ENCODE peak calls at places on chromosomes 11 and 22, in eight cellular contexts. One of them, this sample, is unnamed.

GRCh38 chr22:37676691-37677627 is 1.5 kb downstream of the LGALS1 start:
- DNase-seq in astrocyte of the cerebellum: peak
- DNase-seq in gastrocnemius medialis: peak
- DNase-seq in GM23338: peak
- DNase-seq in choroid plexus epithelial cell: peak
- DNase-seq in psoas muscle: peak
- DNase-seq in HCT116: peak
- DNase-seq in lung: peak
- DNase-seq in this sample: peak

GRCh38 chr11:34317666-34318065 is 40.1 kb downstream of the ABTB2 start:
- DNase-seq in GM23338: no peak
- DNase-seq in gastrocnemius medialis: no peak
- DNase-seq in lung: no peak
- DNase-seq in HCT116: no peak
- DNase-seq in choroid plexus epithelial cell: no peak
- DNase-seq in psoas muscle: no peak
- DNase-seq in astrocyte of the cerebellum: no peak
- DNase-seq in this sample: no peak

GRCh38 chr11:10457901-10458300 is 2.8 kb downstream of the AMPD3 start:
- DNase-seq in GM23338: no peak
- DNase-seq in psoas muscle: no peak
- DNase-seq in choroid plexus epithelial cell: no peak
- DNase-seq in gastrocnemius medialis: no peak
- DNase-seq in HCT116: no peak
- DNase-seq in astrocyte of the cerebellum: no peak
- DNase-seq in lung: no peak
- DNase-seq in this sample: no peak

GRCh38 chr22:37581534-37581933 is 1.6 kb upstream of the LGALS2 start:
- DNase-seq in choroid plexus epithelial cell: no peak
- DNase-seq in HCT116: no peak
- DNase-seq in psoas muscle: peak
- DNase-seq in GM23338: no peak
- DNase-seq in astrocyte of the cerebellum: no peak
- DNase-seq in gastrocnemius medialis: no peak
- DNase-seq in lung: peak
- DNase-seq in this sample: no peak

GRCh38 chr11:41971592-41971991 is 512.1 kb upstream of the LRRC4C start:
- DNase-seq in gastrocnemius medialis: no peak
- DNase-seq in HCT116: no peak
- DNase-seq in lung: no peak
- DNase-seq in psoas muscle: no peak
- DNase-seq in astrocyte of the cerebellum: no peak
- DNase-seq in GM23338: no peak
- DNase-seq in choroid plexus epithelial cell: no peak
- DNase-seq in this sample: no peak

GRCh38 chr11:33949201-33949913 is 57.5 kb upstream of the LMO2 start:
- DNase-seq in GM23338: no peak
- DNase-seq in lung: no peak
- DNase-seq in HCT116: no peak
- DNase-seq in gastrocnemius medialis: no peak
- DNase-seq in psoas muscle: no peak
- DNase-seq in choroid plexus epithelial cell: no peak
- DNase-seq in astrocyte of the cerebellum: no peak
- DNase-seq in this sample: no peak

GRCh38 chr11:69646493-69647201 is 5.7 kb downstream of the CCND1 start:
- DNase-seq in GM23338: no peak
- DNase-seq in astrocyte of the cerebellum: no peak
- DNase-seq in choroid plexus epithelial cell: no peak
- DNase-seq in HCT116: no peak
- DNase-seq in gastrocnemius medialis: no peak
- DNase-seq in lung: no peak
- DNase-seq in psoas muscle: no peak
- DNase-seq in this sample: no peak

GRCh38 chr11:13535819-13536218 is 40.0 kb upstream of the PTH start:
- DNase-seq in choroid plexus epithelial cell: peak
- DNase-seq in astrocyte of the cerebellum: no peak
- DNase-seq in HCT116: peak
- DNase-seq in lung: no peak
- DNase-seq in psoas muscle: no peak
- DNase-seq in gastrocnemius medialis: no peak
- DNase-seq in GM23338: peak
- DNase-seq in this sample: no peak

GRCh38 chr22:23496445-23496833 is 83.7 kb downstream of the IGLL1 start:
- DNase-seq in GM23338: no peak
- DNase-seq in lung: no peak
- DNase-seq in HCT116: no peak
- DNase-seq in gastrocnemius medialis: no peak
- DNase-seq in astrocyte of the cerebellum: no peak
- DNase-seq in choroid plexus epithelial cell: no peak
- DNase-seq in psoas muscle: no peak
- DNase-seq in this sample: no peak

GRCh38 chr11:12087075-12087775 is 23.2 kb upstream of the MICAL2 start:
- DNase-seq in psoas muscle: peak
- DNase-seq in choroid plexus epithelial cell: peak
- DNase-seq in gastrocnemius medialis: no peak
- DNase-seq in GM23338: peak
- DNase-seq in lung: no peak
- DNase-seq in HCT116: peak
- DNase-seq in astrocyte of the cerebellum: no peak
- DNase-seq in this sample: peak

GRCh38 chr11:67646535-67647336 is 3.8 kb downstream of the ACY3 start:
- DNase-seq in choroid plexus epithelial cell: no peak
- DNase-seq in astrocyte of the cerebellum: no peak
- DNase-seq in HCT116: no peak
- DNase-seq in psoas muscle: no peak
- DNase-seq in lung: no peak
- DNase-seq in gastrocnemius medialis: no peak
- DNase-seq in GM23338: no peak
- DNase-seq in this sample: no peak

GRCh38 chr11:122344281-122344680 is 228.3 kb upstream of the BLID start:
- DNase-seq in GM23338: no peak
- DNase-seq in choroid plexus epithelial cell: peak
- DNase-seq in psoas muscle: no peak
- DNase-seq in HCT116: no peak
- DNase-seq in lung: no peak
- DNase-seq in gastrocnemius medialis: no peak
- DNase-seq in astrocyte of the cerebellum: peak
- DNase-seq in this sample: peak

GRCh38 chr11:61791737-61792309 is 576 bp downstream of the TMEM258 start:
- DNase-seq in choroid plexus epithelial cell: peak
- DNase-seq in astrocyte of the cerebellum: peak
- DNase-seq in psoas muscle: peak
- DNase-seq in GM23338: peak
- DNase-seq in gastrocnemius medialis: no peak
- DNase-seq in lung: peak
- DNase-seq in HCT116: peak
- DNase-seq in this sample: peak

GRCh38 chr11:65552413-65552951 is 5.7 kb downstream of the LTBP3 start:
- DNase-seq in GM23338: peak
- DNase-seq in astrocyte of the cerebellum: no peak
- DNase-seq in lung: no peak
- DNase-seq in choroid plexus epithelial cell: no peak
- DNase-seq in psoas muscle: no peak
- DNase-seq in gastrocnemius medialis: no peak
- DNase-seq in HCT116: no peak
- DNase-seq in this sample: no peak

GRCh38 chr11:104078995-104079394 is 42.6 kb downstream of the DDI1 start:
- DNase-seq in gastrocnemius medialis: no peak
- DNase-seq in psoas muscle: no peak
- DNase-seq in astrocyte of the cerebellum: no peak
- DNase-seq in lung: no peak
- DNase-seq in HCT116: no peak
- DNase-seq in choroid plexus epithelial cell: no peak
- DNase-seq in GM23338: no peak
- DNase-seq in this sample: no peak

GRCh38 chr11:14974723-14975587 is 2.8 kb upstream of the CALCA start:
- DNase-seq in HCT116: peak
- DNase-seq in choroid plexus epithelial cell: peak
- DNase-seq in gastrocnemius medialis: no peak
- DNase-seq in lung: no peak
- DNase-seq in GM23338: peak
- DNase-seq in astrocyte of the cerebellum: no peak
- DNase-seq in psoas muscle: peak
- DNase-seq in this sample: peak

GRCh38 chr11:30889116-30889765 is 303.1 kb upstream of the MPPED2 start:
- DNase-seq in psoas muscle: no peak
- DNase-seq in GM23338: no peak
- DNase-seq in HCT116: no peak
- DNase-seq in choroid plexus epithelial cell: peak
- DNase-seq in lung: no peak
- DNase-seq in gastrocnemius medialis: no peak
- DNase-seq in astrocyte of the cerebellum: peak
- DNase-seq in this sample: peak

GRCh38 chr11:109026891-109027489 is 362.1 kb downstream of the DDX10 start:
- DNase-seq in GM23338: no peak
- DNase-seq in astrocyte of the cerebellum: no peak
- DNase-seq in choroid plexus epithelial cell: peak
- DNase-seq in psoas muscle: no peak
- DNase-seq in lung: no peak
- DNase-seq in gastrocnemius medialis: no peak
- DNase-seq in HCT116: no peak
- DNase-seq in this sample: peak

DNA sequence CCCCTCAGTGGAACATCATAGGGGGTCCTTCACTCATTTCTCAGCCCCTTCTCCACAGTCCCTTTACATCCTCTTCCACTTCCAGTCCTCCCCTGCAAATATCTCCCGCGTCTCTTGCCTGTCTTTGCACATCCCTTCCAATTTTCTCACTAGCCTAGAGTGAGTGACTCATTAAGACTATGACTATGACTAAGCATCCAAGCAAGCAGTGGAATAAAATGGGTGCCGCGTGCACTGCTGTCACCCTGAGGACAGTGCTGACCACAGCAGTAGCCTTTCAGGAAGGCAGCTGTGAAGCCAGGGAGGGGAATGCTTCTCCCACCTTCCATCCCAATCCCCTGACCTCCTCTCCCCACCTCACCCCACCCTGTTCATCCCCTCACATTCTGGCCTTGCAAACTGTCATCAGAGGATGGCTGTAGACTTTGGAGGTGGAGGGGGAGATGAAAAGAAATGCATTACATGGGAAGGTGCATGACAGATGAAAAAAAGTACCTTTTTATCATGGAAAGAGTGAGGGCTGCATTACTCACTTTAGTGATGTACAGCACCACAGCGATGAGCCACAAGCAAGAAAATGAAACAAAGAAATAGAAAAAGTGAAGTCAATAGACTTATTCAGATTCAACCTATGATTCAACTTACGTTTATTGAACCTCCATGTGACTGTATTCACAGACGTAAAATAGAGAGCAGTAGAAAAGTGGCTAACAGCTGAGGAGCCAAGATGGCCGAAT is 948.2 kb downstream of the NTM start:
- DNase-seq in choroid plexus epithelial cell: peak
- DNase-seq in astrocyte of the cerebellum: no peak
- DNase-seq in GM23338: no peak
- DNase-seq in gastrocnemius medialis: no peak
- DNase-seq in psoas muscle: no peak
- DNase-seq in HCT116: no peak
- DNase-seq in lung: no peak
- DNase-seq in this sample: peak
- TF ChIP-seq CTCF in choroid plexus epithelial cell: peak
- TF ChIP-seq CTCF in astrocyte of the cerebellum: no peak
- TF ChIP-seq CTCF in GM23338: no peak
- TF ChIP-seq CTCF in gastrocnemius medialis: no peak
- TF ChIP-seq CTCF in psoas muscle: no peak
- TF ChIP-seq CTCF in HCT116: no peak
- TF ChIP-seq CTCF in lung: no peak
- TF ChIP-seq CTCF in this sample: peak

DNA sequence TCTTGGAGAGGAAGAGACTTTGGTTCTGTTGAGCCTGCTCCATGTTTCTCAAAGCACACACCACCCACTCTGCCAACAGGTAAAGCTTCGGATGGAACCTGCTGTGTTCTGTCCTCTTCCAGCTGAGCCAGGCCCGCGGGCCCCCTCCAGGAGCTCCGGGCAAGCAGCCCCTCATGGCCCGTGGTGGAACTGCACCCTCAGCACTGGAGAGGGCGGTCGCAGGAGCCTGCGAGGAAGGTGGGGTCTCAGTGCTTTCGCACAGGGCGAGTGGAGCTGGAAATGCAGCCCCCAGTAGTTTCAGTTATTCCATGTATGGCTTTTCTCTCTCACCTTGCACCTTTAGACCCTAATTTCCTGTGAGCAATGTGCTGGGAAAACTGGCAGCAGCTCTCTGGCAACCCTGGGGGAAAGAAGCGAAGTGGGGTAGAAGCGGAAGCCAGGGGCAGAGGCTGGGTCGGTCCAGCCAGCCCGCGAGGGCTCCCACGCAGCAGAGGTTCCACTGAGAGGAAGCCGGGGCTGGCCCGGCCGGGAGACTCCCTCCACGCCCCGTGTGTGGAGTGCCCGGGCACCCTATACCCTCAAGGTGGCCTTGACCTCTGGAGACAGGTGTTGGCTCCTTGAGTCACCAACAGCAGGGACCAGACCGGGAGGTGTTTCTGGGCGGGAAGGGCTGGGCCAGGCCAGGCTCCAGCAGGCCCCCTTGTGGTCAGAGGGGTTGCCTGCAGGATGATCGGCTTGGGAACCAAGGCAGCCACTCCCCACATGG is 119.9 kb upstream of the TMEM45B start:
- DNase-seq in choroid plexus epithelial cell: peak
- DNase-seq in HCT116: peak
- DNase-seq in psoas muscle: peak
- DNase-seq in lung: peak
- DNase-seq in astrocyte of the cerebellum: no peak
- DNase-seq in GM23338: peak
- DNase-seq in gastrocnemius medialis: no peak
- DNase-seq in this sample: peak
- H3K4me3 ChIP-seq in choroid plexus epithelial cell: peak
- H3K4me3 ChIP-seq in HCT116: no peak
- H3K4me3 ChIP-seq in psoas muscle: no peak
- H3K4me3 ChIP-seq in lung: no peak
- H3K4me3 ChIP-seq in astrocyte of the cerebellum: peak
- H3K4me3 ChIP-seq in GM23338: peak
- H3K4me3 ChIP-seq in gastrocnemius medialis: no peak
- H3K4me3 ChIP-seq in this sample: peak

GRCh38 chr11:127789887-127790286 is 789.3 kb upstream of the KIRREL3 start:
- DNase-seq in choroid plexus epithelial cell: no peak
- DNase-seq in astrocyte of the cerebellum: no peak
- DNase-seq in lung: no peak
- DNase-seq in gastrocnemius medialis: no peak
- DNase-seq in HCT116: no peak
- DNase-seq in psoas muscle: no peak
- DNase-seq in GM23338: peak
- DNase-seq in this sample: no peak
- TF ChIP-seq CTCF in choroid plexus epithelial cell: peak
- TF ChIP-seq CTCF in astrocyte of the cerebellum: peak
- TF ChIP-seq CTCF in lung: no peak
- TF ChIP-seq CTCF in gastrocnemius medialis: no peak
- TF ChIP-seq CTCF in HCT116: no peak
- TF ChIP-seq CTCF in psoas muscle: peak
- TF ChIP-seq CTCF in GM23338: peak
- TF ChIP-seq CTCF in this sample: peak

DNA sequence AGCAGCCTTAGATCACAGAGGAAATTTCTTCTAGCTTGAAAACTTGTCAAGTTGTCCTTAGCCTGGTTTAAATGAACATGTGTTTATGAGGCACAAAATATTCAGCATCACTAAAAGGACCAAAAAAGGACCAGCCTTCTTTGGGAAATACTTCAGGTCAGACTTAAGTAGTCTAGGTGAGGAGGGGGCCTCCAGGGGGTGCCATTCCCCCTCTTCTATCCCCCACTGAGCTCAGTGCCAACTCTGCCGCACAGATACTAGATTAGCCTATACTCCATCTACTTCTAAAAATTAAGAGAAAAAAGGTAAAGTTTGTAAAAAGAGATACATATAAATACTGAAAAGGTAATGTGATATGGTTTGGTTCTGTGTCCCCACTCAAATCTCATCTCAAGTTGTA is 20.6 kb downstream of the CLTCL1 start:
- DNase-seq in lung: no peak
- DNase-seq in psoas muscle: no peak
- DNase-seq in GM23338: no peak
- DNase-seq in astrocyte of the cerebellum: no peak
- DNase-seq in gastrocnemius medialis: no peak
- DNase-seq in HCT116: no peak
- DNase-seq in choroid plexus epithelial cell: no peak
- DNase-seq in this sample: no peak
- H3K4me3 ChIP-seq in lung: no peak
- H3K4me3 ChIP-seq in psoas muscle: no peak
- H3K4me3 ChIP-seq in GM23338: no peak
- H3K4me3 ChIP-seq in astrocyte of the cerebellum: no peak
- H3K4me3 ChIP-seq in gastrocnemius medialis: no peak
- H3K4me3 ChIP-seq in HCT116: no peak
- H3K4me3 ChIP-seq in choroid plexus epithelial cell: no peak
- H3K4me3 ChIP-seq in this sample: no peak

This sample was measured in astrocyte of the spinal cord.